ENCODE peak calls at places on chromosomes 5 and 9, in four cellular contexts. Y is amniotic stem cell, Z is suprapubic skin, A is T-cell. S is an unnamed sample.

GRCh38 chr5:157309796-157310195 is 43.9 kb downstream of the CYFIP2 start:
- DNase-seq in Z (no peak), A (no peak), Y (no peak), S (no peak)

GRCh38 chr5:172541119-172541763 is 86.9 kb upstream of the SH3PXD2B start:
- DNase-seq in A (no peak), Y (no peak), Z (peak), S (no peak)

GRCh38 chr5:32173394-32174010 is 617 bp downstream of the GOLPH3 start:
- DNase-seq in Z (peak), Y (no peak), A (no peak), S (no peak)

GRCh38 chr9:77588319-77588937 is 59.7 kb downstream of the GNA14 start:
- DNase-seq in Y (peak), Z (no peak), A (no peak), S (no peak)

GRCh38 chr5:73201547-73202513 is 28.8 kb downstream of the TMEM174 start:
- DNase-seq in A (peak), Y (no peak), Z (peak), S (peak)

GRCh38 chr9:130664191-130665028 is at the start of gene PRDM12:
- DNase-seq in Y (no peak), Z (no peak), A (no peak), S (no peak)

GRCh38 chr5:133456933-133457402 is 155.4 kb downstream of the FSTL4 start:
- DNase-seq in Y (no peak), Z (no peak), A (no peak), S (no peak)

GRCh38 chr9:93258818-93259489 is 75.0 kb downstream of the WNK2 start:
- DNase-seq in Z (no peak), Y (no peak), A (no peak), S (no peak)

GRCh38 chr5:18244309-18244708 is 610.0 kb downstream of the TAF11L14 start:
- DNase-seq in Z (no peak), A (no peak), Y (no peak), S (no peak)

GRCh38 chr5:148623741-148624140 is 30.6 kb downstream of the HTR4 start:
- DNase-seq in Y (no peak), Z (no peak), A (no peak), S (no peak)

GRCh38 chr5:74017786-74018211 is 391.8 kb downstream of the ARHGEF28 start:
- DNase-seq in Y (peak), Z (no peak), A (no peak), S (peak)

GRCh38 chr5:78562719-78563330 is 85.7 kb downstream of the LHFPL2 start:
- DNase-seq in Y (no peak), A (no peak), Z (no peak), S (no peak)

GRCh38 chr5:151264113-151264512 is 11.1 kb downstream of the GM2A start:
- DNase-seq in A (no peak), Z (no peak), Y (no peak), S (no peak)

GRCh38 chr9:91546574-91546973 is 122.9 kb upstream of the NFIL3 start:
- DNase-seq in A (no peak), Y (no peak), Z (no peak), S (no peak)

GRCh38 chr9:134028575-134029247 is 3.4 kb downstream of the BRD3OS start:
- DNase-seq in A (no peak), Z (no peak), Y (no peak), S (no peak)

GRCh38 chr5:103407399-103407798 is 148.8 kb downstream of the MACIR start:
- DNase-seq in Z (no peak), A (no peak), Y (no peak), S (no peak)

GRCh38 chr5:149809919-149810691 is 80.0 kb downstream of the PPARGC1B start:
- DNase-seq in Z (no peak), Y (no peak), A (no peak), S (no peak)

GRCh38 chr5:67283275-67283987 is 86.8 kb upstream of the CD180 start:
- DNase-seq in Z (no peak), Y (no peak), A (no peak), S (peak)

GRCh38 chr9:124512806-124513204 is 5.6 kb upstream of the NR5A1 start:
- DNase-seq in Y (no peak), A (no peak), Z (no peak), S (no peak)

GRCh38 chr5:110855961-110856360 is 117.2 kb downstream of the SLC25A46 start:
- DNase-seq in Y (no peak), Z (no peak), A (no peak), S (no peak)

GRCh38 chr5:129306725-129307124 is 153.4 kb upstream of the ADAMTS19 start:
- DNase-seq in Z (no peak), A (no peak), Y (no peak), S (no peak)

GRCh38 chr5:135214897-135215616 is 181.0 kb upstream of the PITX1 start:
- DNase-seq in A (no peak), Z (peak), Y (no peak), S (no peak)

GRCh38 chr5:113099822-113100221 is 123.2 kb downstream of the DCP2 start:
- DNase-seq in A (no peak), Z (no peak), Y (no peak), S (no peak)

GRCh38 chr5:172010278-172010677 is 3.8 kb upstream of the FBXW11 start:
- DNase-seq in Y (no peak), Z (no peak), A (no peak), S (no peak)

S was measured in C1 segment of cervical spinal cord.